ENCODE peak calls at places on chromosome 6, in eight cellular contexts. B, Q, V, C, W, Z, F and N are unnamed samples.

GRCh38 chr6:47579040-47579439 is 101.5 kb downstream of the CD2AP start:
- DNase-seq in Z (no peak), W (no peak), V (no peak), B (no peak), F (no peak), Q (no peak), C (no peak), N (no peak)

GRCh38 chr6:56766806-56767178 is 124.1 kb upstream of the DST start:
- DNase-seq in Z (no peak), C (no peak), W (no peak), V (no peak), B (peak), F (no peak), Q (peak), N (peak)

GRCh38 chr6:109397020-109397419 is 14.8 kb upstream of the CD164 start:
- DNase-seq in V (no peak), C (no peak), Q (peak), F (no peak), B (no peak), W (no peak), Z (no peak), N (no peak)

GRCh38 chr6:168155821-168156741 is 77.1 kb upstream of the FRMD1 start:
- DNase-seq in Q (no peak), C (no peak), F (no peak), B (no peak), Z (no peak), V (no peak), W (no peak), N (no peak)

GRCh38 chr6:56692586-56693245 is 50.0 kb upstream of the DST start:
- DNase-seq in V (no peak), F (no peak), W (no peak), Z (no peak), B (no peak), C (no peak), Q (no peak), N (no peak)

GRCh38 chr6:51855310-51856082 is 231.9 kb downstream of the PKHD1 start:
- DNase-seq in B (peak), Z (no peak), F (peak), W (no peak), Q (peak), C (no peak), V (peak), N (peak)

GRCh38 chr6:170027111-170028043 is 263.5 kb downstream of the DLL1 start:
- DNase-seq in V (no peak), W (peak), B (no peak), F (no peak), C (no peak), Z (no peak), Q (peak), N (no peak)

GRCh38 chr6:112802154-112802553 is 455.0 kb downstream of the RFPL4B start:
- DNase-seq in W (no peak), Z (no peak), C (no peak), V (no peak), B (peak), Q (peak), F (peak), N (peak)

GRCh38 chr6:16776394-16777017 is 15.2 kb upstream of the ATXN1 start:
- DNase-seq in B (no peak), F (no peak), Z (peak), W (no peak), V (no peak), C (no peak), Q (no peak), N (no peak)

GRCh38 chr6:88611721-88612120 is 351.7 kb downstream of the RNGTT start:
- DNase-seq in Z (no peak), Q (no peak), B (no peak), C (no peak), F (no peak), W (no peak), V (no peak), N (no peak)

GRCh38 chr6:93550551-93551276 is 131.4 kb upstream of the EPHA7 start:
- DNase-seq in F (no peak), Z (no peak), B (no peak), Q (peak), C (no peak), W (no peak), V (no peak), N (no peak)

GRCh38 chr6:150775400-150775799 is 90.1 kb upstream of the MTHFD1L start:
- DNase-seq in Z (no peak), Q (no peak), F (no peak), V (peak), B (no peak), C (no peak), W (no peak), N (peak)

GRCh38 chr6:5260111-5260620 is 584 bp downstream of the LYRM4 start:
- DNase-seq in Q (peak), V (peak), Z (peak), B (no peak), C (no peak), F (peak), W (peak), N (no peak)

GRCh38 chr6:157323924-157324276 is 581 bp upstream of the TMEM242 start:
- DNase-seq in V (peak), Q (peak), F (peak), B (no peak), C (peak), W (peak), Z (peak), N (peak)

GRCh38 chr6:15948930-15949900 is 179.7 kb upstream of the MYLIP start:
- DNase-seq in C (no peak), V (no peak), W (peak), Q (peak), F (no peak), B (no peak), Z (no peak), N (peak)

GRCh38 chr6:149194815-149195558 is 122.5 kb upstream of the TAB2 start:
- DNase-seq in B (no peak), C (no peak), W (no peak), Z (no peak), F (no peak), Q (no peak), V (no peak), N (no peak)

GRCh38 chr6:149185799-149186357 is 131.6 kb upstream of the TAB2 start:
- DNase-seq in F (no peak), Q (no peak), C (no peak), B (no peak), Z (no peak), W (no peak), V (no peak), N (no peak)

GRCh38 chr6:149186873-149187272 is 130.6 kb upstream of the TAB2 start:
- DNase-seq in C (no peak), W (no peak), Z (no peak), F (no peak), B (no peak), V (no peak), Q (no peak), N (no peak)

GRCh38 chr6:149196091-149196490 is 121.4 kb upstream of the TAB2 start:
- DNase-seq in W (no peak), B (no peak), Q (no peak), C (no peak), V (no peak), F (no peak), Z (peak), N (no peak)

DNA sequence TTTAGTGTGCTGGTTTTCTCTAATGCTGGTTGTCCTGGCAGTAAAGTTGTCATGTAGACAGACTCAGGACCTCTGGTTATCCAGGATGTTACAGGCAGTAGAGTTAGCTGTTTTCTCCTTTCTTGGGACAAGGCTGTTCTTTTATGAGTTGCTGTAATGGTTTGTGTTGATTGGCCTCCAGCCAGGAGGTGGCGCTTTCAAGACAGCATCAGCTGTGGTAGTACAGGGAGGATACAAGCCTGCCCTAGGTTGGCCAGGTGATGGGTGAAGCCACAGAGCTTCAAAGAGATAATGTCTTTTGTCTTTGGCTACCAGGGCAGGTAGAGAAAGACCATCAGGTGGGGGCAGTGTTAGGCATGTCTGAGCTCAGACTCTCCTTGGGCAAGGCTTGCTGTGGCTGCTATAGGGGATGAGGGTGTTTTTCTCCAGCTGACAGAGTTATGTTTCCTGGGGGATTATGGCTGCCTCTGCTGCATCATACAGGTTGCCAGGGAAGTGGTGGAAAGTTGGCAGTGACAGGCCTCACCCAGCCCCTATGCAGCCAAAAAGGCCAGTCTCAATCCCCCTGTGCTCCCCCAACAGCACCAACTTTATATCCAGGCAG is 127.2 kb upstream of the TAB2 start:
- DNase-seq in Z (peak), B (no peak), Q (peak), C (peak), V (peak), F (no peak), W (peak), N (no peak)
- TF ChIP-seq CTCF in Z (no peak), B (no peak), Q (peak), C (no peak), V (peak), F (peak), W (no peak), N (peak)

GRCh38 chr6:31572041-31572911 is at the start of gene LTA:
- DNase-seq in V (no peak), Q (no peak), W (no peak), C (no peak), B (no peak), Z (no peak), F (no peak), N (no peak)
- H3K4me3 ChIP-seq in V (no peak), Q (no peak), W (no peak), C (no peak), B (no peak), Z (no peak), F (no peak), N (no peak)

DNA sequence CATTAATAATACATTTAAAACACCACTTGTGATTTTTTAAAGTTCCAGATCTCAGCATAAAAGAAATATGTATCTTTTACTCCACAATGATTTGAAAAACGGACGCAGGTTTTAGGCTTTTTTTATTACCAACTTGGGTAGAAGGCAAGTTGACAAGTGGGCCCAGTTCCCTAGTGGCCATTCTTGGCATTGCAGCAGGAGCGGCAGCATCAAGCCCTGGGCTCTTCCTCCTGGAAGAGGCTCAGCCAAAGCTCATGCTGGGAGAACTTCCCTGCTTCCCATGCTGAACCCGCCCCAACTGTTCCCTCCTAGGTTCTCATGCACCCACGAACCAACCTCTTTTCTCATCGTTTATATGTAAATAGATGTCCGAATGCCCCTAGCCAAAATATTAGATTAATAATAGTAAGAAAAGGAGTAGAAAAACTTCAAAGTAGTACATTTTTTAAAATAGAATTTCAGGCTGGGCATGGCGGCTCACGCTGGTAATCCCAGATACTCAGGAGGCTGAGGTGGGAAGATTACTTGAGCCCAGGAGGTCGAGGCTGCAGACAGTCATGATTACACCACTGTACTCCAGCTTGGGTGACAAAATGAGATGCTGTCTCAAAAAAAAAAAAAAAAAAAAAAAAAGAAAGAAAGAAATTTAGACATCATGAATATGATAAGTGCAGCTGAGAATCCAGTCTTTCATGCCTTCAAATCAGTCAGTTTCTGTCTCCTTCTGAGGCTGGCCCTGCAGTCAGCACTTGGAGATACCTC is 18.2 kb upstream of the MYB start:
- DNase-seq in V (peak), C (no peak), F (no peak), W (peak), Z (no peak), B (no peak), Q (peak), N (no peak)
- TF ChIP-seq CTCF in V (peak), C (peak), F (peak), W (peak), Z (peak), B (peak), Q (peak), N (peak)

GRCh38 chr6:142845143-142845571 is 99.8 kb downstream of the HIVEP2 start:
- DNase-seq in C (no peak), Z (no peak), F (no peak), V (no peak), Q (peak), W (no peak), B (no peak), N (no peak)
- H3K4me3 ChIP-seq in C (peak), Z (peak), F (no peak), V (peak), Q (peak), W (no peak), B (peak), N (peak)

GRCh38 chr6:166839569-166839968 is 116.8 kb downstream of the RNASET2 start:
- DNase-seq in V (no peak), C (no peak), Z (no peak), B (no peak), W (no peak), Q (no peak), F (no peak), N (no peak)
- TF ChIP-seq CTCF in V (no peak), C (no peak), Z (no peak), B (no peak), W (no peak), Q (no peak), F (no peak), N (no peak)

DNA sequence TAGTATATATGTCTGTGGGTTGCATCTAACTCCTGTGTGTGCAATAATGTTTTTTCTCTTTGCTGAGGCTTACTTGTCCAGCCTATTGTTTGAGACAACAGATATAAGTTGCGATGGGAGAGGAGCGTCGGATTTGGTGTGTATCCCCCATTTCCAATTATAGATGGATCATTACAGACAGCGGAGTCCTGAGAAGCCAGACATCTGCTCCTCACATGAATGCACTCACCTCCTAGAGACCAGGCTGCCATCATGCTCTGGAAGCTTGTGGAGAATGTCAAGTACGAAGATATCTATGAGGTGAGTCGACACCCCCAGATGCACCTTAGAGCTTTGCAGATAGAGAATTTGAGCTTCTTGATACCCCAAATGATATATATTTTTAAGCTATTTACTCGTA is at the start of gene TFAP2B:
- DNase-seq in Q (no peak), Z (no peak), B (no peak), C (no peak), F (no peak), W (no peak), V (no peak), N (no peak)
- H3K4me3 ChIP-seq in Q (no peak), Z (no peak), B (no peak), C (peak), F (no peak), W (peak), V (peak), N (no peak)